ENCODE peak calls at places on chromosomes 11 and 22, in nine cellular contexts. O, B, N, X, U, T, V, W and S are unnamed samples.

GRCh38 chr22:35560366-35560765 is 19.7 kb downstream of the RASD2 start:
- DNase-seq in U (no peak), X (no peak), T (no peak), B (no peak), O (no peak), V (no peak), N (no peak), W (no peak), S (no peak)

GRCh38 chr11:2771758-2772466 is 72.1 kb upstream of the KCNQ1OT1 start:
- DNase-seq in O (no peak), T (peak; percentile 10), W (no peak), V (no peak), N (no peak), U (no peak), B (peak; percentile 44), X (no peak), S (peak; percentile 8)

GRCh38 chr11:82315093-82315492 is 418.6 kb downstream of the FAM181B start:
- DNase-seq in U (no peak), O (no peak), T (no peak), N (peak; percentile 3), X (no peak), W (no peak), V (no peak), B (no peak), S (peak; percentile 25)

GRCh38 chr11:72970557-72971118 is 156.4 kb downstream of the ATG16L2 start:
- DNase-seq in W (no peak), V (no peak), N (no peak), T (no peak), X (no peak), B (no peak), O (no peak), U (no peak), S (no peak)

GRCh38 chr11:46291441-46292143 is 14.1 kb downstream of the CREB3L1 start:
- DNase-seq in X (peak; percentile 35), O (no peak), B (no peak), V (no peak), W (peak; percentile 92), N (no peak), U (no peak), T (no peak), S (no peak)

GRCh38 chr22:39240841-39241631 is 3.7 kb downstream of the PDGFB start:
- DNase-seq in V (no peak), B (no peak), N (no peak), X (peak; percentile 81), T (peak; percentile 61), O (no peak), W (peak; percentile 15), U (peak; percentile 73), S (peak; percentile 73)

GRCh38 chr11:19117760-19118097 is 761 bp downstream of the ZDHHC13 start:
- DNase-seq in O (no peak), N (peak; percentile 2), U (no peak), T (no peak), V (no peak), B (no peak), X (no peak), W (peak; percentile 30), S (no peak)

GRCh38 chr22:40534379-40535188 is 101.9 kb downstream of the MRTFA start:
- DNase-seq in V (no peak), N (no peak), U (no peak), X (no peak), T (no peak), O (no peak), B (no peak), W (peak; percentile 57), S (no peak)

GRCh38 chr11:34730544-34731295 is 109.8 kb downstream of the EHF start:
- DNase-seq in O (no peak), V (no peak), N (no peak), X (no peak), U (no peak), T (no peak), B (no peak), W (no peak), S (peak; percentile 48)

GRCh38 chr22:24189249-24190158 is 8.2 kb downstream of the SUSD2 start:
- DNase-seq in T (peak; percentile 78), X (no peak), W (peak; percentile 45), B (peak; percentile 91), N (peak; percentile 59), V (peak; percentile 24), U (peak; percentile 59), O (no peak), S (peak; percentile 64)

GRCh38 chr11:120180571-120181445 is 30.0 kb upstream of the OAF start:
- DNase-seq in O (no peak), X (peak; percentile 22), U (peak; percentile 11), W (peak; percentile 31), N (no peak), T (no peak), B (peak; percentile 79), V (no peak), S (peak; percentile 8)

GRCh38 chr22:44736581-44737413 is 15.6 kb upstream of the ARHGAP8 start:
- DNase-seq in N (no peak), X (no peak), O (peak; percentile 6), B (peak; percentile 72), U (no peak), W (no peak), V (no peak), T (no peak), S (no peak)